ENCODE peak calls at places on chromosomes 1 and 21, in ten cellular contexts. C, J, W, Z, T, F, X, Y, S and N are unnamed samples.

GRCh38 chr1:218164930-218165686 is 120.0 kb upstream of the RRP15 start:
- DNase-seq in C (no peak), S (peak; percentile 12), Z (peak; percentile 6), Y (no peak), J (no peak), T (no peak), F (no peak), X (no peak), W (peak; percentile 77), N (peak; percentile 65)

GRCh38 chr1:226951286-226952120 is 11.4 kb downstream of the COQ8A start:
- DNase-seq in X (no peak), W (no peak), F (no peak), C (no peak), Y (no peak), J (no peak), Z (no peak), S (no peak), T (no peak), N (no peak)

GRCh38 chr1:6069573-6069972 is 23.9 kb downstream of the KCNAB2 start:
- DNase-seq in C (no peak), Y (no peak), F (no peak), X (no peak), T (no peak), W (no peak), Z (no peak), J (no peak), S (no peak), N (no peak)

GRCh38 chr1:110136911-110137310 is 13.4 kb upstream of the SLC6A17 start:
- DNase-seq in Z (no peak), S (no peak), C (no peak), X (no peak), Y (no peak), T (no peak), F (no peak), J (no peak), W (no peak), N (no peak)

GRCh38 chr1:212669102-212669501 is 30.5 kb downstream of the BATF3 start:
- DNase-seq in T (no peak), W (no peak), Z (no peak), J (no peak), Y (peak; percentile 10), F (peak; percentile 63), S (peak; percentile 49), X (no peak), C (no peak), N (no peak)

GRCh38 chr1:51958824-51959223 is 31.7 kb downstream of the RAB3B start:
- DNase-seq in C (no peak), S (no peak), F (no peak), J (no peak), Z (no peak), X (no peak), W (no peak), Y (no peak), T (no peak), N (no peak)

GRCh38 chr1:19448491-19449439 is 36.6 kb downstream of the CAPZB start:
- DNase-seq in W (peak; percentile 91), T (no peak), F (no peak), S (peak; percentile 66), C (no peak), J (no peak), Y (no peak), Z (no peak), X (peak; percentile 93), N (peak; percentile 80)

GRCh38 chr1:51491166-51491981 is 27.7 kb downstream of the EPS15 start:
- DNase-seq in C (no peak), T (no peak), F (no peak), W (no peak), S (no peak), Y (no peak), Z (no peak), J (no peak), X (no peak), N (no peak)

GRCh38 chr1:198167436-198167934 is 10.7 kb downstream of the NEK7 start:
- DNase-seq in X (no peak), T (no peak), J (no peak), S (peak; percentile 70), W (no peak), F (peak; percentile 56), Y (no peak), C (no peak), Z (no peak), N (no peak)

GRCh38 chr1:92623187-92623778 is 136.6 kb upstream of the GFI1 start:
- DNase-seq in X (no peak), F (no peak), Z (no peak), J (no peak), C (no peak), W (no peak), T (no peak), S (peak; percentile 28), Y (peak; percentile 1), N (no peak)

GRCh38 chr1:38027201-38028104 is 14.9 kb downstream of the UTP11 start:
- DNase-seq in W (no peak), Z (peak; percentile 87), Y (no peak), F (no peak), J (no peak), C (no peak), S (no peak), X (peak; percentile 57), T (no peak), N (no peak)

GRCh38 chr1:152817309-152817708 is 5.5 kb downstream of the LCE1B start:
- DNase-seq in X (no peak), W (no peak), T (no peak), Z (no peak), S (no peak), F (no peak), Y (no peak), J (no peak), C (no peak), N (no peak)

GRCh38 chr1:19606817-19607706 is 37.0 kb upstream of the NBL1 start:
- DNase-seq in T (no peak), J (no peak), F (no peak), X (no peak), Y (no peak), S (peak; percentile 8), C (no peak), W (no peak), Z (no peak), N (no peak)

GRCh38 chr1:5720045-5720444 is 272.2 kb downstream of the NPHP4 start:
- DNase-seq in T (no peak), S (no peak), Y (no peak), W (peak; percentile 45), C (no peak), J (no peak), F (no peak), Z (no peak), X (no peak), N (peak; percentile 40)

GRCh38 chr1:22978299-22978698 is 5.6 kb upstream of the LACTBL1 start:
- DNase-seq in F (no peak), W (no peak), X (no peak), T (no peak), Z (no peak), Y (no peak), S (no peak), J (no peak), C (no peak), N (no peak)

GRCh38 chr1:230099435-230099834 is 32.4 kb downstream of the GALNT2 start:
- DNase-seq in W (no peak), Z (no peak), T (no peak), J (no peak), C (no peak), S (no peak), Y (no peak), F (no peak), X (no peak), N (no peak)

DNA sequence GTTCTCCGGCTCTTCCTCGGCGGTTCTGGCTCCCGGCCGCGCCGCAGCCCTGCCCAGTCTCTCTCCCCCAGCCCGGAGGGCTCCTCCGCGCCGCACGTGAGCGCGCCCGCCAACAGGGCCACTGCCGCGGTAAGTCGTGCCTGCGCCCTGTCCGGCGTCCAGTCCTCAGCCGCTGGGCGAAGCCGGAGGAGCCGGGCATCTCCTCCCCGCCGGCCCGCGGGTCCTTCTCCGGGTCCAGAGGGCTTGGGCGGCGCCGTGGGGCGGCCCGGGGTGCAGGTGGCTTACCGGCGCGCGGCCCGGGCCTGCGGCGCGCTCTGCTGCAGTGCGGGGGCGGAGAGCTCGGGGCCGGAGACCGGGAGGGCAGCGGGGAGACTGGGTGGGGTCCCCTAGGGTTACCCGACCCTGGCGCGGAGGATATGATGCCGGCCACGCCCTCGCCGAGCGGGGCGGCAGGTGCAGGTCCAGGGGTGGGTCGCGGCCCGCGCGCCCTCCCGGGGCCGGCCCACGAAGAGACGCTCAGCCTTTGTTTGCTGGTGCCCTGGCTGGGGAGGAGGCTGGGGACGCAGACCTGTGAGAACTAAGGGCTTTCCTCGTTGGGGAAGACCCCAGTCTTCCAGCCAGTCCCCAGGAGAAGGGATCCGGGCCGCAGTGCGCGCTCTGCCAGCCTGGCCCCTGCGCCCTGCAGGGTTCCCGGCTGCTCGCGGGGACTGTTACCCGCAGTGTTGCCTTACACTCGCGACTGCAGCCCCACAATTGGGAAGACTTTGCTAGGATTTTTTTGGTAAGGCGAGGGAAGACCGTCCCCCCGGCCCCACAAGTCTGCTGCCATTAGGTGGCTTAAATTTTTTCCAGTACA is at the start of gene DOP1B:
- DNase-seq in Z (no peak), T (no peak), J (no peak), S (peak; percentile 23), Y (no peak), F (no peak), X (no peak), C (no peak), W (peak; percentile 82), N (no peak)
- TF ChIP-seq POLR2AphosphoS5 in Z (no peak), T (no peak), J (no peak), S (no peak), Y (peak; percentile 68), F (no peak), X (peak; percentile 84), C (no peak), W (no peak), N (peak; percentile 87)

DNA sequence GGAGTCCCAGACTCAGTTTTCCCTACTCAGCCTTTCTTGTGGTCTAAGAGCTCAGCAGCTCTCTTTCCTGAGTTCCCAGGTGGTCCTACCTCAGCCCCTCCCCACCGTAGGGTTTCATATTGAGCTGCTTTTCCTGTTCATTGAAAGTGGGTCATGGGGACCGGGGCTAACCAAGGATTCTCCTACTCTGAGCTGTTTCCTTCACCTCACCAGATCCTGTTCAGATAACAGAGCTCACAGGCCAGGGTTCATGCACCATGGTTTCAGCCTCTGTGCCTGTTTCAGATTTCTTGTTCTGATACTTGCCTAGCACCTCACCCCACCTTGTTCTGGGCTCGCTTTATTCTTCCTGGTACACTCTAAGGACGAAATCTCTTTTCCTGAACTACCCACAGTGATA is 8.5 kb downstream of the UBQLN4 start:
- DNase-seq in Y (no peak), W (no peak), F (no peak), S (no peak), C (no peak), J (no peak), T (no peak), Z (no peak), X (no peak), N (no peak)
- H3K27ac ChIP-seq in Y (no peak overlapping the region), W (no peak overlapping the region), F (no peak overlapping the region), S (no peak overlapping the region), C (no peak overlapping the region), J (no peak overlapping the region), T (no peak overlapping the region), Z (no peak overlapping the region), X (no peak overlapping the region), N (no peak overlapping the region)

GRCh38 chr1:172405912-172406311 is 14.6 kb upstream of the C1orf105 start:
- DNase-seq in J (no peak), F (no peak), Y (no peak), Z (no peak), S (no peak), T (no peak), W (no peak), X (no peak), C (no peak), N (no peak)
- H3K4me1 ChIP-seq in J (peaks cover 4% of the 10 kb centered on the region), F (no peaks in the 10 kb centered on the region), Y (no peaks in the 10 kb centered on the region), Z (no peaks in the 10 kb centered on the region), S (no peaks in the 10 kb centered on the region), T (no peaks in the 10 kb centered on the region), W (peaks cover 2% of the 10 kb centered on the region), X (no peaks in the 10 kb centered on the region), C (no peaks in the 10 kb centered on the region), N (no peaks in the 10 kb centered on the region)

GRCh38 chr21:14486869-14487268 is 59.2 kb downstream of the SAMSN1 start:
- DNase-seq in Y (no peak), X (no peak), T (no peak), F (no peak), S (no peak), W (no peak), C (no peak), Z (no peak), J (no peak), N (no peak)
- TF ChIP-seq POLR2AphosphoS5 in Y (no peak), X (no peak), T (no peak), F (no peak), S (no peak), W (no peak), C (no peak), Z (no peak), J (no peak), N (no peak)